ENCODE peak calls at places on chromosomes 5 and 9, in eight cellular contexts. D is fibroblast of lung, E is pancreas, N is choroid plexus epithelial cell, B is transverse colon, V is upper lobe of right lung, Q is tibial artery, H is right cardiac atrium. X is an unnamed sample.

GRCh38 chr9:117485176-117485575 is 70.3 kb upstream of the ASTN2 start:
- DNase-seq in D (peak), E (no peak), N (peak), B (no peak), V (no peak), Q (no peak), H (no peak), X (peak)

GRCh38 chr9:5509573-5509972 is 758 bp upstream of the PDCD1LG2 start:
- DNase-seq in D (peak), E (no peak), N (peak), B (no peak), V (no peak), Q (no peak), H (no peak), X (peak)

GRCh38 chr5:5165541-5166002 is 25.4 kb downstream of the ADAMTS16 start:
- DNase-seq in D (peak), E (no peak), N (peak), B (no peak), V (no peak), Q (no peak), H (no peak), X (no peak)

GRCh38 chr5:57174850-57175525 is 1.1 kb downstream of the GPBP1 start:
- DNase-seq in D (no peak), E (no peak), N (no peak), B (no peak), V (no peak), Q (no peak), H (no peak), X (no peak)

GRCh38 chr9:114311571-114312512 is 11.1 kb upstream of the ORM1 start:
- DNase-seq in D (no peak), E (no peak), N (no peak), B (no peak), V (peak), Q (no peak), H (no peak), X (no peak)

GRCh38 chr5:169548315-169548714 is 35.3 kb upstream of the SPDL1 start:
- DNase-seq in D (peak), E (no peak), N (peak), B (no peak), V (no peak), Q (no peak), H (no peak), X (peak)

GRCh38 chr5:15592728-15593127 is 92.7 kb downstream of the FBXL7 start:
- DNase-seq in D (no peak), E (no peak), N (no peak), B (no peak), V (no peak), Q (no peak), H (no peak), X (no peak)

GRCh38 chr5:63743096-63743798 is 219.0 kb downstream of the HTR1A start:
- DNase-seq in D (no peak), E (no peak), N (no peak), B (no peak), V (no peak), Q (no peak), H (no peak), X (no peak)

GRCh38 chr9:124442826-124443225 is 7.4 kb upstream of the ADGRD2 start:
- DNase-seq in D (no peak), E (no peak), N (no peak), B (no peak), V (no peak), Q (no peak), H (no peak), X (no peak)

GRCh38 chr5:180035532-180035931 is 36.0 kb downstream of the RNF130 start:
- DNase-seq in D (no peak), E (no peak), N (no peak), B (no peak), V (no peak), Q (no peak), H (no peak), X (no peak)

GRCh38 chr9:93187047-93187446 is 3.1 kb downstream of the WNK2 start:
- DNase-seq in D (no peak), E (no peak), N (no peak), B (no peak), V (no peak), Q (no peak), H (peak), X (no peak)

GRCh38 chr5:16493261-16493660 is 27.7 kb upstream of the ZNF622 start:
- DNase-seq in D (no peak), E (no peak), N (peak), B (no peak), V (no peak), Q (no peak), H (no peak), X (no peak)

GRCh38 chr5:173671121-173671949 is 54.9 kb upstream of the BOD1 start:
- DNase-seq in D (peak), E (no peak), N (peak), B (peak), V (peak), Q (peak), H (peak), X (no peak)

GRCh38 chr5:124408738-124409453 is 337.5 kb downstream of the ZNF608 start:
- DNase-seq in D (peak), E (no peak), N (peak), B (no peak), V (no peak), Q (no peak), H (no peak), X (no peak)

GRCh38 chr5:179267071-179267670 is 78.1 kb downstream of the ADAMTS2 start:
- DNase-seq in D (no peak), E (no peak), N (no peak), B (peak), V (peak), Q (peak), H (no peak), X (no peak)

GRCh38 chr5:10856646-10857332 is 95.8 kb upstream of the DAP start:
- DNase-seq in D (peak), E (peak), N (peak), B (peak), V (peak), Q (no peak), H (peak), X (peak)

GRCh38 chr9:91354846-91355245 is 6.9 kb downstream of the AUH start:
- DNase-seq in D (no peak), E (no peak), N (no peak), B (no peak), V (no peak), Q (no peak), H (no peak), X (no peak)

GRCh38 chr5:107570805-107571531 is 99.8 kb downstream of the EFNA5 start:
- DNase-seq in D (no peak), E (no peak), N (peak), B (peak), V (no peak), Q (no peak), H (no peak), X (no peak)

GRCh38 chr5:67166460-67166871 is 30.1 kb downstream of the CD180 start:
- DNase-seq in D (no peak), E (no peak), N (no peak), B (peak), V (peak), Q (peak), H (peak), X (no peak)
- H3K4me3 ChIP-seq in D (no peak), E (peak), N (peak), B (no peak), V (peak), Q (peak), H (no peak), X (no peak)

GRCh38 chr5:59830801-59831200 is 62.7 kb downstream of the PDE4D start:
- DNase-seq in D (no peak), E (no peak), N (no peak), B (no peak), V (no peak), Q (no peak), H (no peak), X (no peak)
- H3K4me3 ChIP-seq in D (no peak), E (no peak), N (no peak), B (no peak), V (no peak), Q (no peak), H (no peak), X (no peak)

GRCh38 chr9:131706608-131706970 is 33.3 kb downstream of the RAPGEF1 start:
- DNase-seq in D (no peak), E (peak), N (no peak), B (peak), V (no peak), Q (no peak), H (no peak), X (no peak)
- H3K4me3 ChIP-seq in D (no peak), E (no peak), N (no peak), B (no peak), V (no peak), Q (no peak), H (peak), X (no peak)

GRCh38 chr9:35617548-35617947 is 665 bp downstream of the CD72 start:
- DNase-seq in D (no peak), E (no peak), N (no peak), B (no peak), V (no peak), Q (no peak), H (no peak), X (no peak)

GRCh38 chr9:35619800-35620158 is 1.6 kb upstream of the CD72 start:
- DNase-seq in D (no peak), E (no peak), N (no peak), B (no peak), V (no peak), Q (no peak), H (no peak), X (no peak)

GRCh38 chr9:35618854-35619799 is 914 bp upstream of the CD72 start:
- DNase-seq in D (no peak), E (no peak), N (peak), B (peak), V (no peak), Q (no peak), H (no peak), X (no peak)

GRCh38 chr9:35616681-35617459 is 1.3 kb downstream of the CD72 start:
- DNase-seq in D (peak), E (peak), N (peak), B (peak), V (peak), Q (peak), H (peak), X (no peak)

GRCh38 chr9:35618325-35618727 is at the start of gene CD72:
- DNase-seq in D (no peak), E (no peak), N (no peak), B (peak), V (no peak), Q (no peak), H (no peak), X (no peak)
- H3K4me3 ChIP-seq in D (peak), E (peak), N (peak), B (no peak), V (peak), Q (peak), H (peak), X (peak)

GRCh38 chr5:134877159-134877558 is 3.0 kb downstream of the TXNDC15 start:
- DNase-seq in D (no peak), E (no peak), N (no peak), B (no peak), V (no peak), Q (no peak), H (no peak), X (no peak)
- H3K4me3 ChIP-seq in D (no peak), E (no peak), N (no peak), B (no peak), V (no peak), Q (no peak), H (no peak), X (no peak)

GRCh38 chr9:77472646-77473045 is 175.5 kb downstream of the GNA14 start:
- DNase-seq in D (peak), E (no peak), N (peak), B (no peak), V (no peak), Q (no peak), H (no peak), X (no peak)
- H3K4me3 ChIP-seq in D (no peak), E (no peak), N (no peak), B (no peak), V (no peak), Q (no peak), H (no peak), X (no peak)